ENCODE peak calls at places on chromosome 13, in six cellular contexts. C is GM12878, K is K562, N is HepG2, Y is GM12891, Q is H1. E is an unnamed sample.

GRCh38 chr13:100533588-100534041 is 55.0 kb downstream of the GGACT start:
- DNase-seq in C (no peak), K (no peak), N (peak), Y (no peak), Q (no peak), E (no peak)

GRCh38 chr13:29713841-29714240 is 118.4 kb upstream of the SLC7A1 start:
- DNase-seq in C (no peak), K (peak), N (no peak), Y (no peak), Q (no peak), E (no peak)

GRCh38 chr13:63853816-63854215 is 2438.2 kb upstream of the PCDH20 start:
- DNase-seq in C (no peak), K (no peak), N (no peak), Y (no peak), Q (no peak), E (no peak)

GRCh38 chr13:80684525-80685017 is 343.6 kb upstream of the SPRY2 start:
- DNase-seq in C (no peak), K (no peak), N (no peak), Y (no peak), Q (no peak), E (no peak)

GRCh38 chr13:95117092-95117491 is 184.2 kb downstream of the ABCC4 start:
- DNase-seq in C (peak), K (no peak), N (no peak), Y (no peak), Q (no peak), E (no peak)

GRCh38 chr13:102399791-102400618 is 1.8 kb downstream of the FGF14 start:
- DNase-seq in C (no peak), K (no peak), N (no peak), Y (no peak), Q (no peak), E (no peak)

GRCh38 chr13:47869780-47870179 is 131.3 kb downstream of the SUCLA2 start:
- DNase-seq in C (no peak), K (no peak), N (no peak), Y (no peak), Q (no peak), E (no peak)

GRCh38 chr13:25978961-25979360 is 72.9 kb downstream of the SHISA2 start:
- DNase-seq in C (no peak), K (no peak), N (no peak), Y (no peak), Q (no peak), E (no peak)

GRCh38 chr13:106756446-106756845 is 188.5 kb upstream of the ARGLU1 start:
- DNase-seq in C (no peak), K (no peak), N (no peak), Y (no peak), Q (no peak), E (no peak)

GRCh38 chr13:76848596-76848995 is 37.6 kb downstream of the KCTD12 start:
- DNase-seq in C (no peak), K (no peak), N (no peak), Y (no peak), Q (no peak), E (no peak)

GRCh38 chr13:31213681-31214289 is 14.0 kb downstream of the B3GLCT start:
- DNase-seq in C (no peak), K (no peak), N (no peak), Y (no peak), Q (no peak), E (no peak)

GRCh38 chr13:30043631-30043925 is 193.2 kb upstream of the UBL3 start:
- DNase-seq in C (no peak), K (no peak), N (no peak), Y (no peak), Q (no peak), E (no peak)

GRCh38 chr13:95921485-95921884 is 131.7 kb downstream of the UGGT2 start:
- DNase-seq in C (no peak), K (no peak), N (no peak), Y (no peak), Q (no peak), E (no peak)

GRCh38 chr13:21884965-21885567 is 214.2 kb downstream of the FGF9 start:
- DNase-seq in C (no peak), K (no peak), N (no peak), Y (no peak), Q (no peak), E (no peak)

GRCh38 chr13:29583073-29583785 is 12.3 kb downstream of the SLC7A1 start:
- DNase-seq in C (no peak), K (peak), N (no peak), Y (no peak), Q (no peak), E (no peak)

GRCh38 chr13:75704194-75704941 is 68.2 kb downstream of the LMO7 start:
- DNase-seq in C (no peak), K (no peak), N (no peak), Y (no peak), Q (no peak), E (no peak)

GRCh38 chr13:82480415-82480814 is 1401.9 kb downstream of the SLITRK1 start:
- DNase-seq in C (no peak), K (no peak), N (peak), Y (no peak), Q (no peak), E (no peak)

GRCh38 chr13:45934283-45934682 is 82.7 kb upstream of the SIAH3 start:
- DNase-seq in C (no peak), K (no peak), N (no peak), Y (no peak), Q (no peak), E (no peak)

GRCh38 chr13:29847501-29847983 is 2.9 kb downstream of the UBL3 start:
- DNase-seq in C (no peak), K (no peak), N (peak), Y (no peak), Q (no peak), E (no peak)

GRCh38 chr13:85529216-85529590 is 270.0 kb downstream of the SLITRK6 start:
- DNase-seq in C (no peak), K (no peak), N (no peak), Y (no peak), Q (no peak), E (no peak)

GRCh38 chr13:78022164-78022877 is 103.7 kb upstream of the EDNRB start:
- DNase-seq in C (peak), K (no peak), N (no peak), Y (peak), Q (no peak), E (peak)

GRCh38 chr13:20465218-20465879 is 60.3 kb downstream of the CRYL1 start:
- DNase-seq in C (no peak), K (no peak), N (no peak), Y (no peak), Q (no peak), E (no peak)

GRCh38 chr13:27973291-27973690 is 4.2 kb upstream of the CDX2 start:
- DNase-seq in C (no peak), K (no peak), N (no peak), Y (no peak), Q (no peak), E (no peak)

GRCh38 chr13:90896022-90896421 is 451.5 kb upstream of the MIR17HG start:
- DNase-seq in C (no peak), K (no peak), N (no peak), Y (no peak), Q (no peak), E (no peak)

GRCh38 chr13:34513526-34513925 is 428.5 kb upstream of the NBEA start:
- DNase-seq in C (no peak), K (no peak), N (no peak), Y (no peak), Q (no peak), E (no peak)

GRCh38 chr13:60753641-60754040 is 356.6 kb downstream of the TDRD3 start:
- DNase-seq in C (no peak), K (no peak), N (no peak), Y (no peak), Q (no peak), E (no peak)
- TF ChIP-seq TAF1 in C (no peak), K (no peak), N (no peak), Y (no peak), Q (no peak), E (no peak)

GRCh38 chr13:113649212-113649611 is 8.8 kb downstream of the ATP4B start:
- DNase-seq in C (no peak), K (no peak), N (no peak), Y (no peak), Q (no peak), E (no peak)
- TF ChIP-seq POLR2A in C (no peak), K (no peak), N (no peak), Y (no peak), Q (no peak), E (no peak)

GRCh38 chr13:104553156-104553555 is 1486.9 kb upstream of the SLC10A2 start:
- DNase-seq in C (no peak), K (no peak), N (no peak), Y (no peak), Q (no peak), E (no peak)
- TF ChIP-seq TAF1 in C (no peak), K (no peak), N (no peak), Y (no peak), Q (no peak), E (no peak)

DNA sequence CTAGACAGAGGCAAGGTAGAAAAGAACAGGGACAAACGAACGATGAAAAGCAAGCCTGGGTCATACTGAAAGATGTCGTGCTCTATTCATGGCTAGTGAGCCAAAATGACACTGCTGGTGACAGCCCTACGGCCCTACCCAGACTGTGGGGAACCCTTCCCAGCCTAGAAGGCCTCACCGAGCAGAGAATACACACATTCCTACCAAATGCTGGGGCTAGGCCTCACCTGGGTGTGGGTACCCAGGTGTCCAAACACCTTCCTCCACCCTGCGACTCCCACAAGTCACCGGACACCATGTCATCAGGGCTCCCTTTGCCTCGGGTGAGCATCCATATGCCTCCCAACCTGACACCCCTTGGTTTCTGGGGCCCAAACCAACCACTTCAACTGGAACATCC is 85.3 kb upstream of the DOCK9 start:
- DNase-seq in C (no peak), K (no peak), N (no peak), Y (no peak), Q (no peak), E (no peak)
- TF ChIP-seq POLR2A in C (no peak), K (no peak), N (no peak), Y (no peak), Q (no peak), E (no peak)

DNA sequence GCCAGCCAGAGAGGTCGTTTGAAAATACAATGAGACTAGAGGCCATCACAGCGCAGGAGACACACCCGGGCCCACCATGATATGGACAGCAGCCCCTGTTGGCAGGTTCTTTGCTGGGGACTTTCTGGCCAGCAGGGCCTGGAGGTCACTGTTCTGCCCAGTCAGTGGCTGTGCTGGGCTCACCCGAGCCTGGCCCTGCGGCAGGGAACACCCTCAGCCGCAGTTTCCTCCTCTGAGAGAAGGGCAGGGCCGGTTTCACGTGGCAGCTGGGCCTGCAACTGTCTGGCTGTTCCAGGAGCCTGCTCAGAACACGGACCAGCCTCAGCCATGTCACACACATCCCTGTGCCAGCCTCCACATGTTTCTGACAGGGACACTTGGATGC is 39.4 kb downstream of the ADPRHL1 start:
- DNase-seq in C (no peak), K (no peak), N (no peak), Y (no peak), Q (no peak), E (no peak)
- TF ChIP-seq TAF1 in C (no peak), K (no peak), N (no peak), Y (no peak), Q (no peak), E (no peak)

GRCh38 chr13:110474713-110475112 is 86.8 kb downstream of the RAB20 start:
- DNase-seq in C (no peak), K (no peak), N (no peak), Y (no peak), Q (no peak), E (no peak)
- TF ChIP-seq POLR2A in C (no peak), K (no peak), N (no peak), Y (no peak), Q (no peak), E (no peak)

DNA sequence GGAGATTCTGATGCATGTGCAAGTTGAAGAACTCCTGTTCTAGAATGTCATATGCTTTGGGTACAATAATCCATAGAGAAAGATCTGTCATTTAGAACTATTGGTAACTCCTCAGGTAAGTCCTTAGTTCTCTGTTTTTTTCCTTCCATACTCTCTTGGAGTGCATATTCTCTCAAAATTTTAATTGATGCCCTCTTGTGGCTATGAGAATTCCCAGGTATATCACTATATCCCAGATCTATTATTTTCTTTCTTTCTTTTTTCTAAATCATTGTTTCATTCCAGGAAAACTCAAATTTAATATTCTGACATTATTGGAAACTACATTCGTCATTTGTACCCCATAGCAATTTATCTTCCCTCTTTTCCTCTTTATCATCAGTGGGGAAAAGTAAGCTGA is 485.4 kb downstream of the KLF5 start:
- DNase-seq in C (no peak), K (no peak), N (no peak), Y (no peak), Q (no peak), E (no peak)
- TF ChIP-seq TAF1 in C (no peak), K (no peak), N (no peak), Y (no peak), Q (no peak), E (no peak)

DNA sequence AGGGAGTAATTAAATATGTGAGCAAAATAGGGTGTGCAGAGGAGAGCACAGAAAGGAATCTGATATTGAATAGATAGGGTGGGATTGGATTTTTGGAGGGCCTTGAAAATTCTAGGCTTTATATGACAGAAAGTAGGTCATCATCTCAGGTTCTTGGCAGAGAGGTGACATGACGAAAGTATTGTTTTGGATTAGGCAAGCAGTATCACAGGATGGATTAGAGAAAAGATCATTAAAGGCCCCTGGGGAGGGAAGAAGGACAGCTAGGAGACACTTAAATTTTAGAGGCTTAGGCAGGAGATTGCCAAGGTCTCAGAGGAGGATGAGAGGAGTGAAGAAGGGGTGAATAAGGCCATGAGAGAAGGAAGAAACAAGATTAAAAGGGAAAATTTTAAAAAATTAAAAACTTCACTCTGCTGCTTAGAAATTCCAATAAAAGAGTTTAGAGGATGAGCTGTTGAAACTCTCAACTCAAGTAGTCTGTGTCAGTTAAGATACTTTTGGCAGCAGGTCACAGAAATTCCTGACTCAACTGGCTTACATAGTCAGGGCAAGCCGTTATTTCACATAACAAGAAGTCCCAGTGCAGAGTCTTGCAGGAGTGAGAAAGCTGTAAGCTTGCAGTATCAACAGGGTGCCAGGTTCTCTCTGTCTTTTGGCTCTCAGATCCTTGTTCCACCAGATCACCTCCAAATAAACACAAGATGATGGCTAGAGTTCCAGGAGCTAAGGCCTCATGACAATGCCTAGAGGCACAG is 8.8 kb downstream of the GPC6 start:
- DNase-seq in C (no peak), K (no peak), N (no peak), Y (no peak), Q (no peak), E (no peak)
- TF ChIP-seq POLR2A in C (no peak), K (no peak), N (no peak), Y (no peak), Q (no peak), E (no peak)

E was measured in GM12892.